ENCODE peak calls at places on chromosomes 3 and 15, in six cellular contexts. F is GM23248, M is fibroblast of lung, V is astrocyte, B is PC-3, H is hepatocyte. S is an unnamed sample. For H3K9me3, the result is how much of the 10 kb centered on the place peaks cover.

GRCh38 chr3:174199696-174200095 is 659.4 kb upstream of the NAALADL2 start:
- DNase-seq in F (peak), M (peak), V (peak), B (peak), H (no peak), S (no peak)

GRCh38 chr15:91508633-91509032 is 344.9 kb upstream of the SLCO3A1 start:
- DNase-seq in F (peak), M (peak), V (peak), B (peak), H (no peak), S (no peak)

GRCh38 chr3:155742339-155742980 is 2.4 kb downstream of the PLCH1 start:
- DNase-seq in F (no peak), M (no peak), V (no peak), B (no peak), H (no peak), S (no peak)

GRCh38 chr15:41838400-41838897 is at the start of gene PLA2G4B:
- DNase-seq in F (no peak), M (no peak), V (no peak), B (peak), H (no peak), S (no peak)

GRCh38 chr15:35246376-35246965 is 161.4 kb upstream of the NANOGP8 start:
- DNase-seq in F (no peak), M (no peak), V (no peak), B (no peak), H (no peak), S (no peak)

GRCh38 chr15:31256385-31257265 is 70.0 kb upstream of the KLF13 start:
- DNase-seq in F (no peak), M (no peak), V (no peak), B (no peak), H (no peak), S (no peak)

GRCh38 chr3:57872606-57873005 is 116.5 kb downstream of the SLMAP start:
- DNase-seq in F (peak), M (no peak), V (peak), B (no peak), H (no peak), S (no peak)

GRCh38 chr3:61765109-61765876 is 203.9 kb downstream of the PTPRG start:
- DNase-seq in F (no peak), M (no peak), V (no peak), B (no peak), H (no peak), S (no peak)

GRCh38 chr15:64251121-64251520 is 88.3 kb upstream of the PPIB start:
- DNase-seq in F (no peak), M (peak), V (peak), B (no peak), H (no peak), S (no peak)

GRCh38 chr3:14237431-14237830 is 58.8 kb downstream of the LSM3 start:
- DNase-seq in F (no peak), M (no peak), V (no peak), B (no peak), H (no peak), S (no peak)

GRCh38 chr15:92205255-92205739 is 188.4 kb upstream of the ST8SIA2 start:
- DNase-seq in F (peak), M (no peak), V (no peak), B (no peak), H (peak), S (no peak)

GRCh38 chr3:135927170-135927569 is 38.4 kb upstream of the PPP2R3A start:
- DNase-seq in F (peak), M (no peak), V (no peak), B (peak), H (no peak), S (peak)

GRCh38 chr3:186264608-186265400 is 97.2 kb downstream of the DGKG start:
- DNase-seq in F (no peak), M (no peak), V (no peak), B (no peak), H (peak), S (no peak)

GRCh38 chr15:51267047-51267713 is 71.2 kb downstream of the CYP19A1 start:
- DNase-seq in F (peak), M (no peak), V (no peak), B (no peak), H (no peak), S (no peak)

GRCh38 chr3:100956276-100956675 is 36.9 kb downstream of the ABI3BP start:
- DNase-seq in F (no peak), M (no peak), V (no peak), B (no peak), H (no peak), S (no peak)

GRCh38 chr3:134325722-134326121 is 48.5 kb downstream of the AMOTL2 start:
- DNase-seq in F (no peak), M (no peak), V (no peak), B (no peak), H (no peak), S (no peak)

GRCh38 chr3:179973931-179974361 is 62.8 kb downstream of the PEX5L start:
- DNase-seq in F (no peak), M (no peak), V (no peak), B (no peak), H (peak), S (no peak)

GRCh38 chr3:11774296-11774877 is 72.3 kb downstream of the TAMM41 start:
- DNase-seq in F (peak), M (peak), V (no peak), B (peak), H (peak), S (no peak)

GRCh38 chr15:31274496-31275330 is 51.9 kb upstream of the KLF13 start:
- DNase-seq in F (no peak), M (no peak), V (no peak), B (no peak), H (peak), S (no peak)

GRCh38 chr3:65550137-65550536 is 488.6 kb downstream of the MAGI1 start:
- DNase-seq in F (no peak), M (no peak), V (no peak), B (no peak), H (no peak), S (no peak)

GRCh38 chr3:10106919-10107318 is 1.1 kb downstream of the FANCD2OS start:
- DNase-seq in F (no peak), M (no peak), V (no peak), B (no peak), H (no peak), S (no peak)

DNA sequence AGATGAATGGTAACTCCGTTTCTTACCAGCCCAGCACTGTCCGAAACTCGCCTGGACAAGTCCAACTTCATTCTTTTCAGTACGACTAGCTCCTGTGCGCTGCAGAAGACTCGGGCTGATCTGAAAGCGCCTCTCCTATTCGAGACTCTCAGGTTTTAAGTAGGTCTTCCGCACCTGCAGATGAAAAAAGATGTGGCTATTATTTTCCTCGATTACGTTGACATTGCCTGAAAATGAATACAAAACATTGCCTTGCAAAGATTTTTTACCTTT is 68.8 kb downstream of the HES1 start:
- DNase-seq in F (no peak), M (no peak), V (no peak), B (peak), H (no peak), S (no peak)
- TF ChIP-seq EZH2 in F (no peak), M (no peak), V (no peak), B (no peak), H (no peak), S (no peak)

DNA sequence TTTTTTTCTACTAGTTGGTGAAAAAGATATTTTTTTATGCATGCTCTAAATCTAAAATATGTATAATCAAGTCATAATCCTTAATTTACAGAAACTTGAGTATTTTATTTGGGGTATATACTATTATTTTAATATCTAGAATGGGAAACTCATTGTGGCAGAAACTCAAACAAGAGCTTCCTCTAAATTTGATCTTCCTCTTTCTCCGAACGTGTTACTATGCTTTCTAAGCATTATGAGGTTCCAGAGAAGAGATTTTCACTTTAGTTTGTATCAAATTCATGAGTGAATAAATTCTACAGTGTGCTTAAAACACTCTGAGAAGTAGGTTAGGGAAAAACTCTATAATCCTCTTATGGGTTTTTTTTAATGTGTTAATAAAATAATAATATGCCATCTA is 173.1 kb downstream of the POTEB3 start:
- DNase-seq in F (no peak), M (no peak), V (no peak), B (peak), H (no peak), S (no peak)
- H3K9me3 ChIP-seq in F (under half), M (under half), V (under half), B (under half), H (under half), S (under half)

DNA sequence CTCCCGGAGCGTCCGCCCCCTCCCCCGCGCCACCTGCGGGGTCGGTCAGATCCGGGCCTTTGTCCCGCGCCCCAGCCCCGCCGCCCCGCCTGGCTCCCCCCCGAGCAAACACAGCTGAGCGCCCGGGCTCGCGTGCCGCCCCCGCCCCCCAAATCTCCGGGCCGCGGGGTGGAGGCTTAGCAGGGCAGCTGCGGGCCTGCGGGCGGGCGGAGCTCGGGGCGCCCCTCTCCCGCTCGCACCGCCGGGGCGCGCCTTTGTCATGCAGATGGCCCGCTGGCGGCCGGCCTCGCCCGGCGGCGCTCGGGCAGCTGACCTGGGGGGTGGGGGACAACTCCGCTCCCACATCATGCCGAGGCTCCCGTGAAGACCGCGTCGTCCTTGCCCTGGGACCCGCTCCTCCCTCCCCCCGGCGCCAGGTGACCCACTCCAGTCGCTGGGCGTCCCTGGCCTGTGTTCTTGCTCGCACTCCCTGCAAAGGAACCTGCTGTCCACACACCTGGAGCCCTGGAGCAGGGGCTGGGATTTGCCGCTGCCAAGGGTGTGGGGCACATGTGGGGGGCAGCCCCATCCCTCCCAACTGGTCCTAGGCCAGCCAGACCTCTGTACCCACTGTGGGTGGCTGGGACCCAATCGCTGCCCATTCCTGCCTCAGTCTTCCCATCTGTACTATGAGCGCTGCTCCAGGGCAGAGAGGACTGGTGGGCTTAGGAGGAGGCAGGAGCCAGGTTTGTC is 33.6 kb downstream of the DNAJB8 start:
- DNase-seq in F (peak), M (no peak), V (no peak), B (peak), H (peak), S (no peak)
- TF ChIP-seq EZH2 in F (no peak), M (peak), V (peak), B (no peak), H (no peak), S (no peak)

GRCh38 chr15:47753591-47753990 is 36.3 kb downstream of the SEMA6D start:
- DNase-seq in F (no peak), M (no peak), V (no peak), B (no peak), H (no peak), S (no peak)

GRCh38 chr15:47754312-47754711 is 37.0 kb downstream of the SEMA6D start:
- DNase-seq in F (peak), M (peak), V (no peak), B (no peak), H (no peak), S (no peak)

GRCh38 chr15:47746516-47746915 is 29.2 kb downstream of the SEMA6D start:
- DNase-seq in F (no peak), M (no peak), V (no peak), B (no peak), H (no peak), S (no peak)

GRCh38 chr15:47750740-47751262 is 33.5 kb downstream of the SEMA6D start:
- DNase-seq in F (no peak), M (no peak), V (no peak), B (no peak), H (no peak), S (no peak)

DNA sequence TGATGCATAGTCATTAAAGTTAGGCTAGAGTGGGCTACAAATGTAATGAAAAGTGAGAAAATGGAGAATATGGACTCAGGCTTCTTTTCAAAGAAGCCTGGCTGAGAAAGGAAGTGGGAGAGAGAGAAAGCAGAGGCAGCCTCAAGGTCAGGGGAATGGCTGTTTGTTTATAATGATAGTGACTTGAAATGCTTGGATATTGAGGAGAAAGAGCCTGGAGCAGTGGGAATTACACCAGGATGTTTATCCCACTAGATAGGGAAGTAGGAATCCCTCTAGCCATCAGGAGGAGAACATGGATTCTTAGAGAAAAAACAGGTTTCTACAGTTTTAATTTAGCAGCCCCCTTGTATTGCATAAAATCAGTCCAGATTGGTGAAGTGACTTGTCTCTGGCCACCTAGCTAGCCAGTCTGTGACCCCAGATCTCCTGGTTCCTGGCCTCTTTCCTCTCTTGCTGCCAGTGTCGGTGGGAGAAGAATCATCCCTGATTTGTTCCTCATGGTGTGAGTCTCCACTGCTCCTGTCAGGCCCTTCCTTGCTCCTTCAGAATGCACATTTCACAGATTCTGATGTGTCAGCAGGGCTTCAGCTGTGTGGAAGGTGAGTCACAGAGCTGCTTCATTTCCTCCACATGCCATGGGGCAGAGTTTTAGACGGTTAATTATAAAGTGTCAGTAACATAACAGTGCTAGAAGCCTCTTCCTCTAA is 32.9 kb downstream of the SEMA6D start:
- DNase-seq in F (peak), M (peak), V (peak), B (peak), H (peak), S (no peak)
- H3K9me3 ChIP-seq in F (under half), M (under half), V (under half), B (under half), H (under half), S (under half)

DNA sequence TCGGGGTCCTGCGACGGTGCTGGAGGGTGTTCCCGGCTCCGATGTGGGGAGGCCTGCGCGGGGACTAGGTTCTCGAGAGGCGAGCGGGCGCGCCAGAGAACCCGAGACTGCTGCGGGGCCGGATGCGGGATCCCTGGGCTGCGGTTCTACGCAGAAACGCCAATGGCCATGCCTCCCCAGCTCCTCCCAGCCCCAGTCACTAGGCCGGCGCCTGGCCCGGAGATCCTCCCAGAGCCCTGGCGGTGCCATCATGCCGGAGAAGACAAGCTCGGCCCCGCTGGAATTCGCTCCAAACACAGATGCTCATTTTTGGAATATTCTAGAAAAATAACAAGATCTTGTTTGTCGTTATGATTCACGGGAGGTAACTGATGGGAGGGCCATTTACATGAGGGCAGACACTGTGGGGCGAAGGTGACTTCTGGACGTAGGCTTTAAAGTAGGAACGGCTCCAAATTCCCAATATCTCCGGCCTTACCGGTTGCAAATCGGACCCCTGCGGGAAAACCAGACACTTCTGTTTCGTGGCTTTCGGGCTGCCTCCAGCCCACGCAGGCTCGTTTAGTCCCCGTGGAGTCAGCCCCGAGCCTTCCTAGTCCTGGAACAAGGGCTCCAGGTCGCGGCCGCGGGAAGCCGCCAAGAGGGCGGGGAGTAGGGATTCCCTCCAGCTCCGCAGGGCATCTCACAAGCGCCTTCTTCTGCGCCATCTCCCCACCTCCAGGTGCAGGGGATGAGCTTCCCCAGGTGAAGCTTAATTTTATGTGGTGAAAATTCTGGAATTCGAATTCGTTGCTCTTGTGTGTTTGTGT is 74.8 kb upstream of the POLG start:
- DNase-seq in F (no peak), M (no peak), V (no peak), B (no peak), H (no peak), S (no peak)
- TF ChIP-seq EZH2 in F (peak), M (peak), V (peak), B (no peak), H (peak), S (no peak)

GRCh38 chr3:196555295-196555694 is 13.1 kb downstream of the WDR53 start:
- DNase-seq in F (no peak), M (no peak), V (no peak), B (no peak), H (no peak), S (no peak)
- H3K9me3 ChIP-seq in F (under half), M (under half), V (under half), B (under half), H (under half), S (under half)

GRCh38 chr3:77041756-77042155 is 1.9 kb downstream of the ROBO2 start:
- DNase-seq in F (no peak), M (peak), V (no peak), B (no peak), H (peak), S (no peak)

GRCh38 chr3:77039606-77040553 is at the start of gene ROBO2:
- DNase-seq in F (peak), M (peak), V (peak), B (no peak), H (peak), S (no peak)

GRCh38 chr3:77041156-77041696 is 1.3 kb downstream of the ROBO2 start:
- DNase-seq in F (no peak), M (no peak), V (no peak), B (no peak), H (peak), S (no peak)

GRCh38 chr3:77038468-77038927 is 1.4 kb upstream of the ROBO2 start:
- DNase-seq in F (peak), M (peak), V (peak), B (peak), H (peak), S (peak)

DNA sequence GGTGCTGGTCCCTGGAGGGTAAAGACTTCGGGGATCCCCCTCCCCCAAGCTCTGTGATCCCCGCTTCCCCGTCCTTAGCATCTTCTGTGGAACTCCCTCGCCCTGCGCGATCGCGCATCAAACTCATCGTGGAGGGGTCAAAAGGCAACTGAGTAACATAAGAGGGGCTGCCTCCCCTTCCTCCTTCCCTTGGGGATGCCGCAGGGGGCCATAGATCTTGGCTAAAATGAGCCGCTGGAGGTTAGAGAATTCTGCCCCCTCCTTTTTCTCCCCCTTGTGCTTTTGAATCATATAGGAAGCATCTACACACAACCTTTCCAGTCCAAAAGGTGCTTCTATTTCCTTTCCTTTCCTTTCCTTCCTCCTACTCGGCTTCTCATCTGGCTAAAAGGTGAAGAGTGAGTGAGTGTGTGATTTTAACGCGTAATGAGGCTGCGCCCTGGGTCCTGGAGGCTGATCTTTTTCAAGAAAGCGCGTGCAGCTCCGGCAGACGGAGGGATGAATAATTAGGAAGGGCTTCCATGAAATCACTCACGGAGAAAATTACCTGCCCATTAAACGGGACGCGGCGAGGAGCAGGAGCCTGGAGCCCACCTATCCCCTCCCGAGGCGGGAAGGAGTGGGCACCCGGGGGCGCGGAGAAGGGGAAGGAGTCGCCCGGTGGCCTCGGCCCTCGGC is 832 bp upstream of the ROBO2 start:
- DNase-seq in F (peak), M (peak), V (peak), B (no peak), H (peak), S (no peak)
- TF ChIP-seq EZH2 in F (peak), M (no peak), V (no peak), B (peak), H (no peak), S (no peak)

S was measured in SK-N-MC.